ENCODE peak calls at places on chromosomes 5 and 9, in ten cellular contexts. One of them, this sample, is unnamed.

GRCh38 chr5:181207214-181207959 is 2.4 kb upstream of the TRIM7 start:
- DNase-seq in ELR: peak; percentile 94
- DNase-seq in brain microvascular endothelial cell: peak; percentile 95
- DNase-seq in neural crest cell: peak; percentile 77
- DNase-seq in left colon: peak; percentile 72
- DNase-seq in naive thymus-derived CD4-positive, alpha-beta T cell: peak; percentile 76
- DNase-seq in memory B cell: peak; percentile 52
- DNase-seq in anterior cingulate cortex: no peak
- DNase-seq in natural killer cell: peak; percentile 66
- DNase-seq in NCI-H2029: no peak
- DNase-seq in this sample: peak; percentile 97

GRCh38 chr9:122418016-122418415 is 47.2 kb downstream of the PTGS1 start:
- DNase-seq in brain microvascular endothelial cell: no peak
- DNase-seq in ELR: no peak
- DNase-seq in neural crest cell: no peak
- DNase-seq in NCI-H2029: no peak
- DNase-seq in memory B cell: no peak
- DNase-seq in anterior cingulate cortex: no peak
- DNase-seq in natural killer cell: no peak
- DNase-seq in naive thymus-derived CD4-positive, alpha-beta T cell: no peak
- DNase-seq in left colon: no peak
- DNase-seq in this sample: no peak

GRCh38 chr9:125387861-125388524 is 126.4 kb downstream of the GAPVD1 start:
- DNase-seq in brain microvascular endothelial cell: no peak
- DNase-seq in ELR: no peak
- DNase-seq in left colon: no peak
- DNase-seq in NCI-H2029: no peak
- DNase-seq in anterior cingulate cortex: no peak
- DNase-seq in neural crest cell: no peak
- DNase-seq in naive thymus-derived CD4-positive, alpha-beta T cell: no peak
- DNase-seq in memory B cell: no peak
- DNase-seq in natural killer cell: no peak
- DNase-seq in this sample: no peak

GRCh38 chr9:97889941-97890557 is 32.3 kb downstream of the TRMO start:
- DNase-seq in neural crest cell: peak; percentile 45
- DNase-seq in left colon: peak; percentile 48
- DNase-seq in naive thymus-derived CD4-positive, alpha-beta T cell: peak; percentile 57
- DNase-seq in natural killer cell: peak; percentile 43
- DNase-seq in brain microvascular endothelial cell: no peak
- DNase-seq in NCI-H2029: no peak
- DNase-seq in ELR: peak; percentile 46
- DNase-seq in anterior cingulate cortex: no peak
- DNase-seq in memory B cell: no peak
- DNase-seq in this sample: peak; percentile 29

GRCh38 chr9:128057724-128058409 is 9.3 kb downstream of the NAIF1 start:
- DNase-seq in neural crest cell: no peak
- DNase-seq in naive thymus-derived CD4-positive, alpha-beta T cell: no peak
- DNase-seq in anterior cingulate cortex: no peak
- DNase-seq in ELR: no peak
- DNase-seq in NCI-H2029: no peak
- DNase-seq in memory B cell: no peak
- DNase-seq in left colon: no peak
- DNase-seq in brain microvascular endothelial cell: no peak
- DNase-seq in natural killer cell: no peak
- DNase-seq in this sample: no peak

GRCh38 chr5:17463653-17464052 is 34.4 kb upstream of the TAF11L2 start:
- DNase-seq in ELR: no peak
- DNase-seq in brain microvascular endothelial cell: no peak
- DNase-seq in left colon: no peak
- DNase-seq in memory B cell: no peak
- DNase-seq in neural crest cell: no peak
- DNase-seq in NCI-H2029: no peak
- DNase-seq in anterior cingulate cortex: no peak
- DNase-seq in natural killer cell: no peak
- DNase-seq in naive thymus-derived CD4-positive, alpha-beta T cell: no peak
- DNase-seq in this sample: no peak

GRCh38 chr9:137315581-137316011 is 13.5 kb upstream of the NRARP start:
- DNase-seq in natural killer cell: no peak
- DNase-seq in anterior cingulate cortex: no peak
- DNase-seq in memory B cell: peak; percentile 11
- DNase-seq in naive thymus-derived CD4-positive, alpha-beta T cell: no peak
- DNase-seq in left colon: no peak
- DNase-seq in neural crest cell: no peak
- DNase-seq in brain microvascular endothelial cell: no peak
- DNase-seq in ELR: no peak
- DNase-seq in NCI-H2029: no peak
- DNase-seq in this sample: no peak

GRCh38 chr9:134493471-134494272 is 147.9 kb upstream of the COL5A1 start:
- DNase-seq in brain microvascular endothelial cell: no peak
- DNase-seq in ELR: no peak
- DNase-seq in anterior cingulate cortex: no peak
- DNase-seq in memory B cell: no peak
- DNase-seq in natural killer cell: no peak
- DNase-seq in left colon: no peak
- DNase-seq in neural crest cell: no peak
- DNase-seq in NCI-H2029: no peak
- DNase-seq in naive thymus-derived CD4-positive, alpha-beta T cell: no peak
- DNase-seq in this sample: no peak

GRCh38 chr5:71651554-71651953 is 64.4 kb downstream of the MCCC2 start:
- DNase-seq in brain microvascular endothelial cell: no peak
- DNase-seq in natural killer cell: no peak
- DNase-seq in neural crest cell: no peak
- DNase-seq in ELR: no peak
- DNase-seq in naive thymus-derived CD4-positive, alpha-beta T cell: no peak
- DNase-seq in left colon: no peak
- DNase-seq in anterior cingulate cortex: no peak
- DNase-seq in NCI-H2029: no peak
- DNase-seq in memory B cell: no peak
- DNase-seq in this sample: no peak

GRCh38 chr9:137055385-137056364 is 1.8 kb upstream of the ENTPD2 start:
- DNase-seq in natural killer cell: no peak
- DNase-seq in memory B cell: no peak
- DNase-seq in anterior cingulate cortex: peak; percentile 49
- DNase-seq in naive thymus-derived CD4-positive, alpha-beta T cell: no peak
- DNase-seq in left colon: peak; percentile 94
- DNase-seq in neural crest cell: no peak
- DNase-seq in ELR: no peak
- DNase-seq in NCI-H2029: peak; percentile 65
- DNase-seq in brain microvascular endothelial cell: no peak
- DNase-seq in this sample: peak; percentile 82

GRCh38 chr5:132012385-132013005 is 1.0 kb upstream of the ACSL6 start:
- DNase-seq in memory B cell: no peak
- DNase-seq in NCI-H2029: no peak
- DNase-seq in left colon: no peak
- DNase-seq in natural killer cell: peak; percentile 22
- DNase-seq in brain microvascular endothelial cell: peak; percentile 72
- DNase-seq in neural crest cell: peak; percentile 66
- DNase-seq in anterior cingulate cortex: no peak
- DNase-seq in naive thymus-derived CD4-positive, alpha-beta T cell: no peak
- DNase-seq in ELR: peak; percentile 50
- DNase-seq in this sample: peak; percentile 74

GRCh38 chr9:127129073-127129717 is 6.8 kb upstream of the ANGPTL2 start:
- DNase-seq in ELR: no peak
- DNase-seq in memory B cell: no peak
- DNase-seq in naive thymus-derived CD4-positive, alpha-beta T cell: no peak
- DNase-seq in natural killer cell: no peak
- DNase-seq in NCI-H2029: no peak
- DNase-seq in brain microvascular endothelial cell: no peak
- DNase-seq in neural crest cell: no peak
- DNase-seq in anterior cingulate cortex: no peak
- DNase-seq in left colon: no peak
- DNase-seq in this sample: no peak

GRCh38 chr5:107513337-107514125 is 157.2 kb downstream of the EFNA5 start:
- DNase-seq in NCI-H2029: no peak
- DNase-seq in ELR: no peak
- DNase-seq in neural crest cell: no peak
- DNase-seq in natural killer cell: no peak
- DNase-seq in left colon: no peak
- DNase-seq in naive thymus-derived CD4-positive, alpha-beta T cell: no peak
- DNase-seq in brain microvascular endothelial cell: no peak
- DNase-seq in memory B cell: no peak
- DNase-seq in anterior cingulate cortex: no peak
- DNase-seq in this sample: no peak

GRCh38 chr9:91101598-91102168 is 260.0 kb downstream of the AUH start:
- DNase-seq in naive thymus-derived CD4-positive, alpha-beta T cell: peak; percentile 89
- DNase-seq in NCI-H2029: peak; percentile 58
- DNase-seq in memory B cell: no peak
- DNase-seq in left colon: peak; percentile 49
- DNase-seq in brain microvascular endothelial cell: no peak
- DNase-seq in anterior cingulate cortex: no peak
- DNase-seq in ELR: no peak
- DNase-seq in natural killer cell: peak; percentile 41
- DNase-seq in neural crest cell: no peak
- DNase-seq in this sample: no peak

GRCh38 chr5:154031923-154032489 is 6.7 kb downstream of the FAM114A2 start:
- DNase-seq in natural killer cell: no peak
- DNase-seq in anterior cingulate cortex: no peak
- DNase-seq in brain microvascular endothelial cell: no peak
- DNase-seq in NCI-H2029: no peak
- DNase-seq in memory B cell: no peak
- DNase-seq in ELR: no peak
- DNase-seq in naive thymus-derived CD4-positive, alpha-beta T cell: no peak
- DNase-seq in left colon: no peak
- DNase-seq in neural crest cell: no peak
- DNase-seq in this sample: no peak

GRCh38 chr9:93295031-93295430 is 111.1 kb downstream of the WNK2 start:
- DNase-seq in memory B cell: no peak
- DNase-seq in left colon: peak; percentile 58
- DNase-seq in brain microvascular endothelial cell: no peak
- DNase-seq in anterior cingulate cortex: no peak
- DNase-seq in natural killer cell: no peak
- DNase-seq in neural crest cell: no peak
- DNase-seq in naive thymus-derived CD4-positive, alpha-beta T cell: no peak
- DNase-seq in ELR: no peak
- DNase-seq in NCI-H2029: no peak
- DNase-seq in this sample: no peak

GRCh38 chr9:71652480-71652879 is 115.8 kb downstream of the CEMIP2 start:
- DNase-seq in NCI-H2029: no peak
- DNase-seq in brain microvascular endothelial cell: no peak
- DNase-seq in neural crest cell: no peak
- DNase-seq in ELR: no peak
- DNase-seq in left colon: no peak
- DNase-seq in anterior cingulate cortex: no peak
- DNase-seq in naive thymus-derived CD4-positive, alpha-beta T cell: no peak
- DNase-seq in memory B cell: no peak
- DNase-seq in natural killer cell: no peak
- DNase-seq in this sample: no peak

GRCh38 chr9:15295761-15296405 is 11.1 kb downstream of the TTC39B start:
- DNase-seq in naive thymus-derived CD4-positive, alpha-beta T cell: peak; percentile 39
- DNase-seq in anterior cingulate cortex: no peak
- DNase-seq in memory B cell: no peak
- DNase-seq in left colon: no peak
- DNase-seq in ELR: peak; percentile 84
- DNase-seq in NCI-H2029: no peak
- DNase-seq in natural killer cell: peak; percentile 28
- DNase-seq in brain microvascular endothelial cell: peak; percentile 74
- DNase-seq in neural crest cell: no peak
- DNase-seq in this sample: peak; percentile 82

GRCh38 chr9:124482431-124483031 is 24.7 kb downstream of the NR5A1 start:
- DNase-seq in ELR: no peak
- DNase-seq in NCI-H2029: no peak
- DNase-seq in left colon: no peak
- DNase-seq in neural crest cell: no peak
- DNase-seq in brain microvascular endothelial cell: no peak
- DNase-seq in natural killer cell: no peak
- DNase-seq in memory B cell: no peak
- DNase-seq in anterior cingulate cortex: no peak
- DNase-seq in naive thymus-derived CD4-positive, alpha-beta T cell: no peak
- DNase-seq in this sample: no peak

GRCh38 chr5:67465556-67466206 is 269.1 kb upstream of the CD180 start:
- DNase-seq in brain microvascular endothelial cell: no peak
- DNase-seq in memory B cell: no peak
- DNase-seq in neural crest cell: no peak
- DNase-seq in naive thymus-derived CD4-positive, alpha-beta T cell: no peak
- DNase-seq in left colon: no peak
- DNase-seq in NCI-H2029: no peak
- DNase-seq in ELR: no peak
- DNase-seq in natural killer cell: no peak
- DNase-seq in anterior cingulate cortex: no peak
- DNase-seq in this sample: peak; percentile 23

This sample was measured in EH.